ENCODE peak calls at places on chromosomes 12 and 14, in seven cellular contexts. One of them, this sample, is unnamed.

GRCh38 chr14:64692597-64693350 is 11.4 kb upstream of the PLEKHG3 start:
- DNase-seq in adrenal gland: no peak
- DNase-seq in esophagus squamous epithelium: no peak
- DNase-seq in HepG2: no peak
- DNase-seq in Peyer's patch: no peak
- DNase-seq in body of pancreas: peak
- DNase-seq in testis: no peak
- DNase-seq in this sample: no peak

GRCh38 chr12:116759783-116760581 is 21.9 kb downstream of the RNFT2 start:
- DNase-seq in adrenal gland: no peak
- DNase-seq in esophagus squamous epithelium: no peak
- DNase-seq in HepG2: no peak
- DNase-seq in Peyer's patch: no peak
- DNase-seq in body of pancreas: peak
- DNase-seq in testis: peak
- DNase-seq in this sample: peak

GRCh38 chr14:64265222-64265621 is 28.9 kb downstream of the ESR2 start:
- DNase-seq in adrenal gland: no peak
- DNase-seq in esophagus squamous epithelium: no peak
- DNase-seq in HepG2: no peak
- DNase-seq in Peyer's patch: no peak
- DNase-seq in body of pancreas: no peak
- DNase-seq in testis: no peak
- DNase-seq in this sample: no peak

GRCh38 chr12:46546634-46547273 is 174.2 kb upstream of the SLC38A2 start:
- DNase-seq in adrenal gland: no peak
- DNase-seq in esophagus squamous epithelium: no peak
- DNase-seq in HepG2: no peak
- DNase-seq in Peyer's patch: no peak
- DNase-seq in body of pancreas: no peak
- DNase-seq in testis: no peak
- DNase-seq in this sample: no peak

GRCh38 chr14:82595466-82595865 is 1061.8 kb upstream of the SEL1L start:
- DNase-seq in adrenal gland: no peak
- DNase-seq in esophagus squamous epithelium: no peak
- DNase-seq in HepG2: no peak
- DNase-seq in Peyer's patch: no peak
- DNase-seq in body of pancreas: no peak
- DNase-seq in testis: no peak
- DNase-seq in this sample: no peak

GRCh38 chr14:98010791-98011190 is 1213.6 kb downstream of the VRK1 start:
- DNase-seq in adrenal gland: no peak
- DNase-seq in esophagus squamous epithelium: no peak
- DNase-seq in HepG2: no peak
- DNase-seq in Peyer's patch: no peak
- DNase-seq in body of pancreas: no peak
- DNase-seq in testis: no peak
- DNase-seq in this sample: no peak

GRCh38 chr12:112838731-112839130 is 47.2 kb downstream of the RPH3A start:
- DNase-seq in adrenal gland: no peak
- DNase-seq in esophagus squamous epithelium: no peak
- DNase-seq in HepG2: no peak
- DNase-seq in Peyer's patch: no peak
- DNase-seq in body of pancreas: no peak
- DNase-seq in testis: no peak
- DNase-seq in this sample: no peak

GRCh38 chr14:69701269-69701668 is 65.7 kb upstream of the SRSF5 start:
- DNase-seq in adrenal gland: no peak
- DNase-seq in esophagus squamous epithelium: no peak
- DNase-seq in HepG2: no peak
- DNase-seq in Peyer's patch: no peak
- DNase-seq in body of pancreas: no peak
- DNase-seq in testis: no peak
- DNase-seq in this sample: no peak

GRCh38 chr12:57488397-57489156 is 709 bp downstream of the MARS1 start:
- DNase-seq in adrenal gland: no peak
- DNase-seq in esophagus squamous epithelium: no peak
- DNase-seq in HepG2: no peak
- DNase-seq in Peyer's patch: no peak
- DNase-seq in body of pancreas: no peak
- DNase-seq in testis: no peak
- DNase-seq in this sample: no peak
- TF ChIP-seq POLR2A in adrenal gland: no peak
- TF ChIP-seq POLR2A in esophagus squamous epithelium: no peak
- TF ChIP-seq POLR2A in HepG2: no peak
- TF ChIP-seq POLR2A in Peyer's patch: no peak
- TF ChIP-seq POLR2A in body of pancreas: no peak
- TF ChIP-seq POLR2A in testis: no peak
- TF ChIP-seq POLR2A in this sample: no peak

DNA sequence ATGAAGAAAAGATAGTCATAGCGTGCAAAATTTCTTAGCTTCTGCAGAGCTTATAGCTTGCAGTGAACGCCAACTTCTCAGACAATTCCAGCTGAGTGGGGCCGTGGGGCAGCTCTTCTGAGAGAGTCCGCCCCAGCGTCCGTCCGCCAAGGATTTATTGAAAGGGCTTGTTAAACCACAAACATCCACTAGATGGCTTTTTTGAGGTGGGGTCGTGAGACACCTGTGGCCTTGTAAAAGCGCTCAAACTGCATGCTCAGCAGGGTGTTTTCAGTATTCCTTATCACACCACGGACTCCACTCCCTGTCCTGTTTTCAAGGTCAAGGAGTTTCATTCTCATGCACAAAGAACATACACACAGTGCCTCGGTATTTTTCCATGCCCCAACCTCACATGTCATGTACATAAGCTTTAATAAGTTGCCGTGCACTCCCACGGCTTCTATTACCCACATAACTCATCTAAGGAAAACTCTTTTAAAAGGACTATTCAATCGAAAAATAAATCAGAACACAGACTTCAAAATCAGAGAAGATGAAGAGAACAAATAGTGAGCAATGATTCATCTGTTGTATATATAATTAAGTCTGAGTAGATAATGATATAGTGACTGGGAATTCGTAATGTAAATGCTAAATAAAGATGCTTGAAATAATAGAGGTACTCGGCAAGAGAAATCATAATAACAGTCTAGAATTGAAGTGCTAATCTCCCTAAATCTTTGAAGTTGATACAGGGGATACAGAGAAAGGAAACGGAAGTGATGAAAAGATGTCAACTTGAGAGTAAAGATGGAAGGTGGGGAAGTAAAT is 46.7 kb downstream of the WBP11 start:
- DNase-seq in adrenal gland: peak
- DNase-seq in esophagus squamous epithelium: no peak
- DNase-seq in HepG2: peak
- DNase-seq in Peyer's patch: peak
- DNase-seq in body of pancreas: peak
- DNase-seq in testis: peak
- DNase-seq in this sample: no peak
- H3K4me3 ChIP-seq in adrenal gland: no peak
- H3K4me3 ChIP-seq in esophagus squamous epithelium: no peak
- H3K4me3 ChIP-seq in HepG2: peak
- H3K4me3 ChIP-seq in Peyer's patch: no peak
- H3K4me3 ChIP-seq in body of pancreas: no peak
- H3K4me3 ChIP-seq in testis: no peak
- H3K4me3 ChIP-seq in this sample: no peak

GRCh38 chr12:66187016-66187415 is 2.0 kb upstream of the IRAK3 start:
- DNase-seq in adrenal gland: no peak
- DNase-seq in esophagus squamous epithelium: no peak
- DNase-seq in HepG2: no peak
- DNase-seq in Peyer's patch: no peak
- DNase-seq in body of pancreas: no peak
- DNase-seq in testis: no peak
- DNase-seq in this sample: no peak

GRCh38 chr12:66187822-66188221 is 1.2 kb upstream of the IRAK3 start:
- DNase-seq in adrenal gland: no peak
- DNase-seq in esophagus squamous epithelium: no peak
- DNase-seq in HepG2: no peak
- DNase-seq in Peyer's patch: no peak
- DNase-seq in body of pancreas: no peak
- DNase-seq in testis: no peak
- DNase-seq in this sample: no peak

GRCh38 chr12:66189476-66189823 is 436 bp downstream of the IRAK3 start:
- DNase-seq in adrenal gland: no peak
- DNase-seq in esophagus squamous epithelium: no peak
- DNase-seq in HepG2: no peak
- DNase-seq in Peyer's patch: no peak
- DNase-seq in body of pancreas: no peak
- DNase-seq in testis: no peak
- DNase-seq in this sample: peak

GRCh38 chr12:66190519-66191406 is 1.7 kb downstream of the IRAK3 start:
- DNase-seq in adrenal gland: no peak
- DNase-seq in esophagus squamous epithelium: no peak
- DNase-seq in HepG2: no peak
- DNase-seq in Peyer's patch: no peak
- DNase-seq in body of pancreas: no peak
- DNase-seq in testis: no peak
- DNase-seq in this sample: no peak

GRCh38 chr12:66188584-66189475 is at the start of gene IRAK3:
- DNase-seq in adrenal gland: peak
- DNase-seq in esophagus squamous epithelium: peak
- DNase-seq in HepG2: no peak
- DNase-seq in Peyer's patch: peak
- DNase-seq in body of pancreas: peak
- DNase-seq in testis: peak
- DNase-seq in this sample: peak
- TF ChIP-seq POLR2A in adrenal gland: peak
- TF ChIP-seq POLR2A in esophagus squamous epithelium: no peak
- TF ChIP-seq POLR2A in HepG2: no peak
- TF ChIP-seq POLR2A in Peyer's patch: peak
- TF ChIP-seq POLR2A in body of pancreas: peak
- TF ChIP-seq POLR2A in testis: no peak
- TF ChIP-seq POLR2A in this sample: peak

DNA sequence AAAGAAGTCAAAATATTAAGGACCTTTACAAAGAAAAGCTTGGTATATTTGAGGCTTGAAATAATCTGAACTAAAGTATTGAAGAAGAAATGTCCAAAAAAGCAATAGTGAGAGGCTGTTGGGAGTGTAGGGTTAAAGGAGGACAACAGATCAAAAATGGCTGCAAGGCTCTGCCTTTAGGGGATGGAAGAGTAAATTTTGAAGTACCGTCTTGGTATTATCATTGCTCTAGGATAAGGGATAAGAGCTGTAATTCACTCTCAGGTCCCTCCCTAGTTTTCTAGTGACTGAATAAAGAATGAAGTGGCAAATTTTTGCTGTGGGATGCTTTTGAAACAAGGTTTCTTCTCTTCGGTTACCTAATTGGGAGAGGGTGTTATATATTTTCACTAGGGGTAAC is 38.7 kb downstream of the LEMD3 start:
- DNase-seq in adrenal gland: no peak
- DNase-seq in esophagus squamous epithelium: no peak
- DNase-seq in HepG2: no peak
- DNase-seq in Peyer's patch: no peak
- DNase-seq in body of pancreas: no peak
- DNase-seq in testis: no peak
- DNase-seq in this sample: no peak
- H3K4me3 ChIP-seq in adrenal gland: no peak
- H3K4me3 ChIP-seq in esophagus squamous epithelium: no peak
- H3K4me3 ChIP-seq in HepG2: no peak
- H3K4me3 ChIP-seq in Peyer's patch: no peak
- H3K4me3 ChIP-seq in body of pancreas: no peak
- H3K4me3 ChIP-seq in testis: no peak
- H3K4me3 ChIP-seq in this sample: no peak

GRCh38 chr12:51321882-51322281 is 2.1 kb downstream of the BIN2 start:
- DNase-seq in adrenal gland: no peak
- DNase-seq in esophagus squamous epithelium: no peak
- DNase-seq in HepG2: no peak
- DNase-seq in Peyer's patch: no peak
- DNase-seq in body of pancreas: no peak
- DNase-seq in testis: no peak
- DNase-seq in this sample: no peak

GRCh38 chr12:51324953-51325352 is 979 bp upstream of the BIN2 start:
- DNase-seq in adrenal gland: no peak
- DNase-seq in esophagus squamous epithelium: no peak
- DNase-seq in HepG2: no peak
- DNase-seq in Peyer's patch: no peak
- DNase-seq in body of pancreas: no peak
- DNase-seq in testis: no peak
- DNase-seq in this sample: no peak

GRCh38 chr12:51322452-51322851 is 1.5 kb downstream of the BIN2 start:
- DNase-seq in adrenal gland: no peak
- DNase-seq in esophagus squamous epithelium: no peak
- DNase-seq in HepG2: no peak
- DNase-seq in Peyer's patch: no peak
- DNase-seq in body of pancreas: no peak
- DNase-seq in testis: no peak
- DNase-seq in this sample: no peak

GRCh38 chr12:51323966-51324895 is at the start of gene BIN2:
- DNase-seq in adrenal gland: no peak
- DNase-seq in esophagus squamous epithelium: no peak
- DNase-seq in HepG2: no peak
- DNase-seq in Peyer's patch: peak
- DNase-seq in body of pancreas: peak
- DNase-seq in testis: peak
- DNase-seq in this sample: peak

GRCh38 chr12:51323317-51323960 is 535 bp downstream of the BIN2 start:
- DNase-seq in adrenal gland: no peak
- DNase-seq in esophagus squamous epithelium: no peak
- DNase-seq in HepG2: no peak
- DNase-seq in Peyer's patch: no peak
- DNase-seq in body of pancreas: no peak
- DNase-seq in testis: no peak
- DNase-seq in this sample: no peak
- TF ChIP-seq POLR2A in adrenal gland: no peak
- TF ChIP-seq POLR2A in esophagus squamous epithelium: no peak
- TF ChIP-seq POLR2A in HepG2: no peak
- TF ChIP-seq POLR2A in Peyer's patch: no peak
- TF ChIP-seq POLR2A in body of pancreas: no peak
- TF ChIP-seq POLR2A in testis: no peak
- TF ChIP-seq POLR2A in this sample: no peak

GRCh38 chr14:104966261-104967143 is 11.7 kb downstream of the AHNAK2 start:
- DNase-seq in adrenal gland: no peak
- DNase-seq in esophagus squamous epithelium: no peak
- DNase-seq in HepG2: no peak
- DNase-seq in Peyer's patch: no peak
- DNase-seq in body of pancreas: no peak
- DNase-seq in testis: no peak
- DNase-seq in this sample: peak
- H3K4me3 ChIP-seq in adrenal gland: no peak
- H3K4me3 ChIP-seq in esophagus squamous epithelium: peak
- H3K4me3 ChIP-seq in HepG2: no peak
- H3K4me3 ChIP-seq in Peyer's patch: no peak
- H3K4me3 ChIP-seq in body of pancreas: no peak
- H3K4me3 ChIP-seq in testis: no peak
- H3K4me3 ChIP-seq in this sample: no peak

This sample was measured in heart left ventricle.